ENCODE peak calls at places on chromosome 2, in four cellular contexts. One of them, this sample, is unnamed.
A peak's percentile ranks its signal among the peaks of the same experiment; 100 is the strongest.

GRCh38 chr2:71348302-71348701 is 16.7 kb downstream of the ZNF638 start:
- DNase-seq in AG04450: peak; percentile 1
- DNase-seq in glutamatergic neuron: no peak
- DNase-seq in cardiac muscle cell: peak; percentile 73
- DNase-seq in this sample: no peak

GRCh38 chr2:31038385-31038784 is 99.9 kb downstream of the GALNT14 start:
- DNase-seq in AG04450: no peak
- DNase-seq in glutamatergic neuron: no peak
- DNase-seq in cardiac muscle cell: no peak
- DNase-seq in this sample: peak; percentile 54

GRCh38 chr2:143158500-143159262 is 29.5 kb downstream of the ARHGAP15 start:
- DNase-seq in AG04450: no peak
- DNase-seq in glutamatergic neuron: no peak
- DNase-seq in cardiac muscle cell: no peak
- DNase-seq in this sample: no peak

GRCh38 chr2:137117385-137117784 is 352.0 kb downstream of the THSD7B start:
- DNase-seq in AG04450: no peak
- DNase-seq in glutamatergic neuron: no peak
- DNase-seq in cardiac muscle cell: no peak
- DNase-seq in this sample: no peak

GRCh38 chr2:63486861-63487290 is 101.4 kb downstream of the WDPCP start:
- DNase-seq in AG04450: no peak
- DNase-seq in glutamatergic neuron: no peak
- DNase-seq in cardiac muscle cell: peak; percentile 32
- DNase-seq in this sample: peak; percentile 11

GRCh38 chr2:97752342-97753334 is 39.3 kb downstream of the ZAP70 start:
- DNase-seq in AG04450: no peak
- DNase-seq in glutamatergic neuron: no peak
- DNase-seq in cardiac muscle cell: no peak
- DNase-seq in this sample: no peak

GRCh38 chr2:10231551-10232085 is 71.1 kb upstream of the HPCAL1 start:
- DNase-seq in AG04450: no peak
- DNase-seq in glutamatergic neuron: peak; percentile 8
- DNase-seq in cardiac muscle cell: no peak
- DNase-seq in this sample: no peak

GRCh38 chr2:132651115-132652099 is 18.6 kb downstream of the LYPD1 start:
- DNase-seq in AG04450: no peak
- DNase-seq in glutamatergic neuron: no peak
- DNase-seq in cardiac muscle cell: peak; percentile 54
- DNase-seq in this sample: peak; percentile 33

GRCh38 chr2:150832686-150833085 is 345.2 kb upstream of the RND3 start:
- DNase-seq in AG04450: no peak
- DNase-seq in glutamatergic neuron: no peak
- DNase-seq in cardiac muscle cell: no peak
- DNase-seq in this sample: no peak

GRCh38 chr2:240597419-240598181 is 11.1 kb downstream of the CAPN10 start:
- DNase-seq in AG04450: no peak
- DNase-seq in glutamatergic neuron: peak; percentile 7
- DNase-seq in cardiac muscle cell: no peak
- DNase-seq in this sample: peak; percentile 5

GRCh38 chr2:71067567-71068217 is 756 bp upstream of the NAGK start:
- DNase-seq in AG04450: no peak
- DNase-seq in glutamatergic neuron: no peak
- DNase-seq in cardiac muscle cell: no peak
- DNase-seq in this sample: peak; percentile 26

GRCh38 chr2:173550143-173550542 is 195.5 kb downstream of the CDCA7 start:
- DNase-seq in AG04450: no peak
- DNase-seq in glutamatergic neuron: no peak
- DNase-seq in cardiac muscle cell: no peak
- DNase-seq in this sample: no peak

GRCh38 chr2:173076557-173077345 is 1.1 kb downstream of the MAP3K20 start:
- DNase-seq in AG04450: no peak
- DNase-seq in glutamatergic neuron: peak; percentile 41
- DNase-seq in cardiac muscle cell: peak; percentile 47
- DNase-seq in this sample: peak; percentile 27

This sample was measured in WERI-Rb-1.